ENCODE peak calls at places on chromosomes 6 and 20, in nine cellular contexts. G is hepatocyte, J is adrenal gland, O is transverse colon, Z is upper lobe of right lung, L is psoas muscle, I is neural progenitor cell, S is heart left ventricle, P is ovary. N is an unnamed sample. For H3K36me3, the result is how much of the 10 kb centered on the place peaks cover.

GRCh38 chr6:137571854-137572253 is 77.7 kb upstream of the OLIG3 start:
- DNase-seq in G (peak), J (no peak), O (peak), Z (no peak), L (no peak), I (peak), S (no peak), P (no peak), N (no peak)

GRCh38 chr6:166206510-166207389 is 39.1 kb upstream of the TBXT start:
- DNase-seq in G (no peak), J (no peak), O (no peak), Z (no peak), L (no peak), I (no peak), S (no peak), P (no peak), N (no peak)

GRCh38 chr6:91352878-91353277 is 766.0 kb upstream of the MAP3K7 start:
- DNase-seq in G (peak), J (no peak), O (no peak), Z (no peak), L (no peak), I (no peak), S (no peak), P (no peak), N (no peak)

GRCh38 chr20:1204547-1204946 is 1.3 kb downstream of the C20orf202 start:
- DNase-seq in G (no peak), J (no peak), O (no peak), Z (no peak), L (no peak), I (no peak), S (peak), P (no peak), N (no peak)

GRCh38 chr6:69871107-69871506 is 4.8 kb downstream of the COL19A1 start:
- DNase-seq in G (no peak), J (no peak), O (no peak), Z (no peak), L (no peak), I (no peak), S (no peak), P (no peak), N (no peak)

GRCh38 chr6:36249536-36249935 is 20.3 kb upstream of the PNPLA1 start:
- DNase-seq in G (no peak), J (no peak), O (no peak), Z (no peak), L (no peak), I (no peak), S (no peak), P (no peak), N (no peak)

GRCh38 chr6:96803106-96803481 is 34.2 kb downstream of the GPR63 start:
- DNase-seq in G (no peak), J (no peak), O (no peak), Z (no peak), L (no peak), I (no peak), S (no peak), P (no peak), N (no peak)

GRCh38 chr6:144390886-144391285 is 105.8 kb downstream of the UTRN start:
- DNase-seq in G (no peak), J (no peak), O (no peak), Z (no peak), L (no peak), I (no peak), S (no peak), P (no peak), N (no peak)

GRCh38 chr6:167962717-167963116 is 34.8 kb upstream of the KIF25 start:
- DNase-seq in G (no peak), J (no peak), O (no peak), Z (no peak), L (no peak), I (no peak), S (no peak), P (no peak), N (no peak)
- H3K36me3 ChIP-seq in G (under half), J (under half), O (under half), Z (under half), L (half or more), I (under half), S (under half), P (under half), N (under half)

GRCh38 chr6:130057495-130057894 is 39.1 kb downstream of the L3MBTL3 start:
- DNase-seq in G (no peak), J (no peak), O (no peak), Z (no peak), L (no peak), I (no peak), S (no peak), P (no peak), N (no peak)
- H3K36me3 ChIP-seq in G (under half), J (under half), O (under half), Z (under half), L (under half), I (under half), S (under half), P (under half), N (under half)

GRCh38 chr20:15857131-15857784 is 716.0 kb downstream of the KIF16B start:
- DNase-seq in G (no peak), J (no peak), O (no peak), Z (no peak), L (no peak), I (no peak), S (no peak), P (no peak), N (no peak)
- H3K36me3 ChIP-seq in G (under half), J (under half), O (under half), Z (under half), L (under half), I (under half), S (under half), P (under half), N (under half)

GRCh38 chr6:118061666-118062065 is 154.6 kb downstream of the SLC35F1 start:
- DNase-seq in G (no peak), J (no peak), O (no peak), Z (no peak), L (peak), I (no peak), S (no peak), P (no peak), N (no peak)
- H3K36me3 ChIP-seq in G (under half), J (under half), O (under half), Z (under half), L (under half), I (under half), S (under half), P (under half), N (under half)

GRCh38 chr20:35503841-35504460 is 25.5 kb downstream of the C20orf173 start:
- DNase-seq in G (no peak), J (no peak), O (no peak), Z (no peak), L (no peak), I (no peak), S (peak), P (peak), N (no peak)

GRCh38 chr20:35504751-35505150 is 24.7 kb downstream of the C20orf173 start:
- DNase-seq in G (no peak), J (no peak), O (no peak), Z (no peak), L (no peak), I (no peak), S (no peak), P (no peak), N (no peak)

GRCh38 chr20:35502352-35502751 is 27.1 kb downstream of the C20orf173 start:
- DNase-seq in G (no peak), J (no peak), O (peak), Z (no peak), L (no peak), I (no peak), S (no peak), P (no peak), N (no peak)

GRCh38 chr20:35506179-35506578 is 23.3 kb downstream of the C20orf173 start:
- DNase-seq in G (no peak), J (no peak), O (no peak), Z (no peak), L (no peak), I (no peak), S (no peak), P (no peak), N (no peak)

DNA sequence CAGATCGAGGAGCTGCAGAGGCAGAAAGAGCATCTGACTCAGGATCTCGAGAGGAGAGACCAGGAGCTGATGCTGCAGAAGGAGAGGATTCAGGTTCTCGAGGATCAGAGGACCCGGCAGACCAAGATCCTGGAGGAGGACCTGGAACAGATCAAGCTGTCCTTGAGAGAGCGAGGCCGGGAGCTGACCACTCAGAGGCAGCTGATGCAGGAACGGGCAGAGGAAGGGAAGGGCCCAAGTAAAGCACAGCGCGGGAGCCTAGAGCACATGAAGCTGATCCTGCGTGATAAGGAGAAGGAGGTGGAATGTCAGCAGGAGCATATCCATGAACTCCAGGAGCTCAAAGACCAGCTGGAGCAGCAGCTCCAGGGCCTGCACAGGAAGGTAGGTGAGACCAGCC is 26.2 kb downstream of the C20orf173 start:
- DNase-seq in G (no peak), J (no peak), O (no peak), Z (no peak), L (no peak), I (no peak), S (no peak), P (no peak), N (no peak)
- H3K36me3 ChIP-seq in G (under half), J (under half), O (under half), Z (half or more), L (half or more), I (under half), S (under half), P (under half), N (under half)

DNA sequence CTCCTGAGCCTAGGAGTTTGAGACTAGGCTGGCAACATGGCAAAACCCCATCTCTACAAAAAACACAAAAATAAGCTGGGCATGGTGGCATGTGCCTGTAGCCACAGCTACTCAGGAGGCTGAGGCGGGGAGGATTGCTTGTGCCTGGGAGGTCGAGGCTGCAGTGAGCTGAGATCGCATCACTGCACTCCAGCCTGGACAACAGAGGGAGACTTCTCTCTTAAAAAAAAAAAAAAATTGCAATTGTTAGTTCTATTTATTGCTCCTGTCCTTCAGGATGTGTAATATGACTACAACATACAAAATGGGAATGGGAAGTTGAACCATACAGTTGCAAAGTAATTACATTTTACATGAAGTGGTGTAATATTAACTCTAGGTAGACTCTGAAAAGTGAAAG is 8.1 kb upstream of the AARS2 start:
- DNase-seq in G (no peak), J (no peak), O (no peak), Z (no peak), L (no peak), I (no peak), S (no peak), P (no peak), N (no peak)
- H3K36me3 ChIP-seq in G (under half), J (under half), O (under half), Z (under half), L (under half), I (under half), S (under half), P (under half), N (under half)

GRCh38 chr20:46374383-46374782 is 32.0 kb downstream of the ELMO2 start:
- DNase-seq in G (no peak), J (no peak), O (no peak), Z (no peak), L (no peak), I (no peak), S (no peak), P (no peak), N (no peak)

GRCh38 chr20:46378390-46379009 is 27.9 kb downstream of the ELMO2 start:
- DNase-seq in G (peak), J (no peak), O (no peak), Z (no peak), L (no peak), I (no peak), S (no peak), P (no peak), N (no peak)

GRCh38 chr20:46376196-46376785 is 30.1 kb downstream of the ELMO2 start:
- DNase-seq in G (no peak), J (no peak), O (no peak), Z (no peak), L (no peak), I (no peak), S (no peak), P (no peak), N (no peak)

GRCh38 chr20:46375771-46376170 is 30.6 kb downstream of the ELMO2 start:
- DNase-seq in G (no peak), J (no peak), O (no peak), Z (no peak), L (no peak), I (no peak), S (no peak), P (no peak), N (no peak)

GRCh38 chr20:46377532-46377931 is 28.9 kb downstream of the ELMO2 start:
- DNase-seq in G (no peak), J (no peak), O (no peak), Z (no peak), L (no peak), I (no peak), S (no peak), P (no peak), N (no peak)
- H3K36me3 ChIP-seq in G (under half), J (under half), O (under half), Z (half or more), L (half or more), I (under half), S (half or more), P (under half), N (half or more)